ENCODE peak calls at places on chromosome 1, in four cellular contexts. K is stimulated activated CD4-positive, alpha-beta T cell treated with anti-CD3 and anti-CD28 coated beads, Interleukin-15, amount 100 ng/mL, for 24 hours; Y is hepatic stellate cell; N is coronary artery. R is an unnamed sample.
A peak's percentile ranks its signal among the peaks of the same experiment; 100 is the strongest.

GRCh38 chr1:66598670-66599069 is 64.7 kb downstream of the SGIP1 start:
- DNase-seq in K (no peak), Y (peak; percentile 26), N (no peak), R (no peak)

GRCh38 chr1:164713446-164714204 is 154.6 kb downstream of the PBX1 start:
- DNase-seq in K (no peak), Y (no peak), N (no peak), R (no peak)

GRCh38 chr1:172497230-172497629 is 35.7 kb upstream of the SUCO start:
- DNase-seq in K (no peak), Y (no peak), N (no peak), R (no peak)

GRCh38 chr1:26584022-26584485 is 54.5 kb downstream of the RPS6KA1 start:
- DNase-seq in K (peak; percentile 70), Y (no peak), N (no peak), R (peak; percentile 87)

GRCh38 chr1:23726669-23727068 is 16.6 kb upstream of the ELOA start:
- DNase-seq in K (no peak), Y (no peak), N (no peak), R (no peak)

GRCh38 chr1:168972887-168973286 is 133.6 kb upstream of the ATP1B1 start:
- DNase-seq in K (no peak), Y (no peak), N (no peak), R (no peak)

GRCh38 chr1:16921391-16922185 is at the start of gene CROCC:
- DNase-seq in K (peak; percentile 62), Y (no peak), N (no peak), R (no peak)

GRCh38 chr1:36508257-36508656 is 25.5 kb upstream of the CSF3R start:
- DNase-seq in K (no peak), Y (no peak), N (peak; percentile 31), R (no peak)

GRCh38 chr1:119040906-119041305 is 52.8 kb upstream of the TBX15 start:
- DNase-seq in K (no peak), Y (no peak), N (no peak), R (no peak)

GRCh38 chr1:201268604-201269151 is 14.6 kb upstream of the PKP1 start:
- DNase-seq in K (no peak), Y (peak; percentile 94), N (peak; percentile 64), R (no peak)

GRCh38 chr1:5992814-5993552 is 758 bp upstream of the NPHP4 start:
- DNase-seq in K (peak; percentile 41), Y (no peak), N (no peak), R (peak; percentile 45)

GRCh38 chr1:13783551-13783950 is 83.6 kb downstream of the PRDM2 start:
- DNase-seq in K (no peak), Y (no peak), N (no peak), R (no peak)

GRCh38 chr1:225479341-225479740 is 51.5 kb upstream of the LBR start:
- DNase-seq in K (no peak), Y (no peak), N (peak; percentile 28), R (no peak)

GRCh38 chr1:208171615-208172388 is 72.4 kb downstream of the PLXNA2 start:
- DNase-seq in K (no peak), Y (no peak), N (no peak), R (peak; percentile 67)

GRCh38 chr1:235168375-235168774 is 7.3 kb upstream of the RBM34 start:
- DNase-seq in K (no peak), Y (no peak), N (no peak), R (no peak)

GRCh38 chr1:107963601-107964396 is 1.2 kb downstream of the VAV3 start:
- DNase-seq in K (peak; percentile 69), Y (no peak), N (peak; percentile 74), R (peak; percentile 27)

GRCh38 chr1:1267488-1268283 is 6.0 kb downstream of the UBE2J2 start:
- DNase-seq in K (no peak), Y (no peak), N (no peak), R (no peak)

GRCh38 chr1:202932476-202932875 is 5.4 kb upstream of the KLHL12 start:
- DNase-seq in K (no peak), Y (no peak), N (no peak), R (no peak)

GRCh38 chr1:56457767-56458375 is 121.5 kb downstream of the PLPP3 start:
- DNase-seq in K (no peak), Y (no peak), N (no peak), R (no peak)

GRCh38 chr1:20404466-20404865 is 81.5 kb downstream of the CAMK2N1 start:
- DNase-seq in K (no peak), Y (no peak), N (peak; percentile 33), R (no peak)

GRCh38 chr1:160078392-160079195 is 2.7 kb upstream of the KCNJ9 start:
- DNase-seq in K (peak; percentile 73), Y (peak; percentile 61), N (no peak), R (peak; percentile 57)

GRCh38 chr1:235852887-235853286 is 13.8 kb downstream of the LYST start:
- DNase-seq in K (no peak), Y (no peak), N (no peak), R (no peak)

GRCh38 chr1:24443241-24443656 is 27.6 kb downstream of the NIPAL3 start:
- DNase-seq in K (no peak), Y (no peak), N (no peak), R (no peak)

GRCh38 chr1:215584389-215584788 is 17.3 kb downstream of the KCTD3 start:
- DNase-seq in K (no peak), Y (no peak), N (no peak), R (no peak)

GRCh38 chr1:54593571-54594160 is 29.7 kb downstream of the FAM151A start:
- DNase-seq in K (no peak), Y (no peak), N (no peak), R (no peak)

GRCh38 chr1:34980715-34981114 is 4.4 kb downstream of the TMEM35B start:
- DNase-seq in K (no peak), Y (no peak), N (no peak), R (no peak)

GRCh38 chr1:227320476-227320875 is 2.2 kb upstream of the CDC42BPA start:
- DNase-seq in K (no peak), Y (no peak), N (no peak), R (no peak)

GRCh38 chr1:30893776-30894507 is 14.6 kb downstream of the SDC3 start:
- DNase-seq in K (no peak), Y (no peak), N (no peak), R (no peak)

R was measured in erythroblast.